ENCODE peak calls at places on chromosomes 7 and 10, in six cellular contexts. G is CD4-positive, alpha-beta T cell; B is fibroblast of the aortic adventitia; P is activated CD8-positive, alpha-beta T cell treated with anti-CD3 and anti-CD28 coated beads, Interleukin-2, amount 10 ng/mL, durations not matched to agents 7 days and 5 days; V is SK-N-SH; Y is NCI-H2029 treated with DMSO at 0.1 percent for 48 hours. T is an unnamed sample.

GRCh38 chr7:5620459-5620881 is 161.0 kb downstream of the RNF216 start:
- DNase-seq in B (no peak), G (no peak), Y (no peak), V (peak), P (no peak), T (no peak)

GRCh38 chr10:68516766-68517165 is 10.6 kb downstream of the SLC25A16 start:
- DNase-seq in Y (no peak), V (peak), B (peak), P (no peak), G (no peak), T (no peak)

GRCh38 chr10:32054087-32054486 is 2.1 kb downstream of the KIF5B start:
- DNase-seq in B (peak), Y (no peak), P (no peak), G (no peak), V (no peak), T (peak)

GRCh38 chr7:93461350-93461749 is 113.2 kb downstream of the CALCR start:
- DNase-seq in Y (no peak), B (no peak), V (no peak), P (no peak), G (no peak), T (no peak)

GRCh38 chr7:11831727-11832495 is at the start of gene THSD7A:
- DNase-seq in Y (peak), V (peak), G (no peak), B (peak), P (no peak), T (no peak)

GRCh38 chr7:106143711-106144347 is 31.7 kb upstream of the SYPL1 start:
- DNase-seq in B (no peak), Y (no peak), V (no peak), G (no peak), P (no peak), T (peak)

GRCh38 chr10:106278385-106278784 is 886.1 kb downstream of the SORCS1 start:
- DNase-seq in Y (no peak), V (peak), P (no peak), G (no peak), B (no peak), T (no peak)

GRCh38 chr10:80156216-80156615 is 23.7 kb downstream of the PLAC9 start:
- DNase-seq in P (no peak), V (no peak), Y (no peak), B (no peak), G (no peak), T (no peak)

GRCh38 chr7:8260871-8261707 is 878 bp downstream of the ICA1 start:
- DNase-seq in Y (no peak), B (no peak), V (peak), G (no peak), P (no peak), T (peak)

GRCh38 chr7:139340808-139341057 is 404 bp upstream of the FMC1 start:
- DNase-seq in P (no peak), Y (peak), B (no peak), V (no peak), G (no peak), T (no peak)

T was measured in Jurkat, Clone E6-1.